ENCODE peak calls at places on chromosomes 11 and 22, in four cellular contexts. Y is psoas muscle, N is NB4, K is OCI-LY7. B is an unnamed sample.

GRCh38 chr11:70672991-70673670 is 274.8 kb downstream of the CTTN start:
- DNase-seq in Y (no peak), N (no peak), K (no peak), B (no peak)

GRCh38 chr11:27427183-27427980 is 45.2 kb downstream of the LGR4 start:
- DNase-seq in Y (no peak), N (no peak), K (no peak), B (no peak)

GRCh38 chr11:69703711-69704507 is at the start of gene FGF19:
- DNase-seq in Y (no peak), N (no peak), K (no peak), B (no peak)

GRCh38 chr11:97908354-97908753 is 1112.4 kb upstream of the CNTN5 start:
- DNase-seq in Y (no peak), N (no peak), K (no peak), B (no peak)

GRCh38 chr22:42343551-42344081 is 73.2 kb upstream of the TCF20 start:
- DNase-seq in Y (no peak), N (no peak), K (no peak), B (no peak)

GRCh38 chr22:30968015-30968923 is at the start of gene MORC2:
- DNase-seq in Y (peak; percentile 88), N (no peak), K (no peak), B (no peak)

GRCh38 chr22:46714550-46714949 is 23.5 kb downstream of the CERK start:
- DNase-seq in Y (no peak), N (no peak), K (no peak), B (no peak)

GRCh38 chr11:89608234-89608966 is 101.7 kb upstream of the TRIM77 start:
- DNase-seq in Y (no peak), N (no peak), K (no peak), B (no peak)

GRCh38 chr11:134026655-134027343 is 42.1 kb upstream of the JAM3 start:
- DNase-seq in Y (no peak), N (no peak), K (no peak), B (no peak)

GRCh38 chr11:78539566-78539965 is 35.1 kb downstream of the NARS2 start:
- DNase-seq in Y (no peak), N (no peak), K (no peak), B (no peak)

GRCh38 chr11:119723243-119723951 is 5.6 kb downstream of the NECTIN1 start:
- DNase-seq in Y (no peak), N (no peak), K (no peak), B (no peak)

GRCh38 chr11:64661146-64661545 is 61.9 kb downstream of the NRXN2 start:
- DNase-seq in Y (peak; percentile 83), N (peak; percentile 89), K (no peak), B (no peak)

GRCh38 chr11:46659908-46660307 is 40.5 kb downstream of the ARHGAP1 start:
- DNase-seq in Y (peak; percentile 73), N (peak; percentile 97), K (no peak), B (no peak)

GRCh38 chr11:60790726-60791125 is 5.6 kb downstream of the MS4A10 start:
- DNase-seq in Y (no peak), N (no peak), K (no peak), B (no peak)

GRCh38 chr11:34792814-34793241 is 123.4 kb downstream of the APIP start:
- DNase-seq in Y (peak; percentile 63), N (no peak), K (no peak), B (no peak)

GRCh38 chr22:45758603-45759002 is 87.0 kb downstream of the ATXN10 start:
- DNase-seq in Y (no peak), N (no peak), K (no peak), B (no peak)

GRCh38 chr11:46247664-46248063 is 29.8 kb upstream of the CREB3L1 start:
- DNase-seq in Y (no peak), N (peak; percentile 55), K (peak; percentile 38), B (no peak)

GRCh38 chr11:3341298-3341697 is 37.6 kb downstream of the ZNF195 start:
- DNase-seq in Y (peak; percentile 62), N (peak; percentile 71), K (peak; percentile 62), B (no peak)

GRCh38 chr11:44096360-44097188 is 1.1 kb downstream of the EXT2 start:
- DNase-seq in Y (no peak), N (no peak), K (peak; percentile 1), B (no peak)

GRCh38 chr22:39251762-39252460 is 7.1 kb upstream of the PDGFB start:
- DNase-seq in Y (peak; percentile 45), N (no peak), K (no peak), B (no peak)

GRCh38 chr11:73344191-73344607 is 32.0 kb upstream of the RELT start:
- DNase-seq in Y (no peak), N (no peak), K (no peak), B (no peak)

GRCh38 chr11:69241844-69242582 is 51.9 kb upstream of the MYEOV start:
- DNase-seq in Y (no peak), N (peak; percentile 30), K (peak; percentile 63), B (no peak)

GRCh38 chr22:34403667-34404066 is 483.4 kb upstream of the LARGE1 start:
- DNase-seq in Y (no peak), N (no peak), K (no peak), B (no peak)

GRCh38 chr11:7239877-7240276 is 11.8 kb upstream of the SYT9 start:
- DNase-seq in Y (no peak), N (no peak), K (no peak), B (no peak)

GRCh38 chr22:46089426-46090041 is 60.8 kb upstream of the PPARA start:
- DNase-seq in Y (peak; percentile 54), N (no peak), K (no peak), B (no peak)

GRCh38 chr11:11189501-11189900 is 163.5 kb downstream of the CSNK2A3 start:
- DNase-seq in Y (no peak), N (no peak), K (no peak), B (no peak)

GRCh38 chr11:17770048-17770652 is 35.6 kb downstream of the KCNC1 start:
- DNase-seq in Y (peak; percentile 55), N (peak; percentile 19), K (peak; percentile 15), B (no peak)

GRCh38 chr11:18614667-18615066 is 15.1 kb downstream of the MISFA start:
- DNase-seq in Y (no peak), N (no peak), K (no peak), B (no peak)

GRCh38 chr11:108680267-108680666 is 15.4 kb downstream of the DDX10 start:
- DNase-seq in Y (no peak), N (no peak), K (no peak), B (no peak)

GRCh38 chr11:92822410-92822809 is 147.0 kb upstream of the MTNR1B start:
- DNase-seq in Y (no peak), N (no peak), K (no peak), B (no peak)

GRCh38 chr11:100719362-100719761 is 32.3 kb downstream of the ARHGAP42 start:
- DNase-seq in Y (no peak), N (no peak), K (no peak), B (no peak)

GRCh38 chr11:10454902-10455631 is at the start of gene AMPD3:
- DNase-seq in Y (peak; percentile 88), N (peak; percentile 67), K (peak; percentile 56), B (peak; percentile 78)

DNA sequence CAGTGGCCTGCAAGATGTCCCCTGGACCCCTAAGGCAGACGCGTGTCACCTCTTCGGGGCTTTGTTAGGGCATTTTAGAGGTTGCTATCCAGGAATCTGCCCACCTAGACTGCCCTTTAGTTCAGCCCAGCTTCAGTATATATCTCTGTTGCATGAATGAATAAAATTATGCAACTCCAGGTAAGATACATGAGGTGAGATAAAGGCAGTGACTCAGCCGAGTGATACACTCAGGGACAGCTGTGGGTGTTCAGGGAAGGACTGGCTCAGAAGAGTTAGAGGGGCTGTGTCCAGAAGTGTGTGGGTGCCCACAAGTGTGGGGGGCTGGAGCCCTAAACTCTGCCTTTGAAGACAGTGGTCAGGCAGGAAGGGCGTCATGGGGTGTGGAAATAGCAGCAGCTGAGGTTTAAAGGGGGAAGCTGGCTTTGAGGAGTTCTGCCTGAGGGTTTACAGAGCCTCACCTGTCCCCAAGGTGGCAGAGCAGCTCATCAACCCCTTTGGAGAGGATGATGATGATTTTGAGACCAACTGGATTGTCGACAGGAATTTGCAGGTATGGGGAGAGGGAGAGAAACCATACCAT is 8.3 kb downstream of the FTH1 start:
- DNase-seq in Y (no peak), N (no peak), K (no peak), B (no peak)
- TF ChIP-seq CTCF in Y (no peak), N (no peak), K (no peak), B (no peak)

GRCh38 chr11:59668188-59668949 is 468 bp downstream of the PATL1 start:
- DNase-seq in Y (peak; percentile 76), N (peak; percentile 65), K (no peak), B (no peak)

GRCh38 chr11:59669611-59670009 is 773 bp upstream of the PATL1 start:
- DNase-seq in Y (no peak), N (no peak), K (no peak), B (no peak)

GRCh38 chr11:59667812-59668187 is 1.0 kb downstream of the PATL1 start:
- DNase-seq in Y (no peak), N (no peak), K (no peak), B (no peak)

GRCh38 chr11:59668950-59669610 is at the start of gene PATL1:
- DNase-seq in Y (peak; percentile 100), N (peak; percentile 99), K (peak; percentile 98), B (peak; percentile 93)

DNA sequence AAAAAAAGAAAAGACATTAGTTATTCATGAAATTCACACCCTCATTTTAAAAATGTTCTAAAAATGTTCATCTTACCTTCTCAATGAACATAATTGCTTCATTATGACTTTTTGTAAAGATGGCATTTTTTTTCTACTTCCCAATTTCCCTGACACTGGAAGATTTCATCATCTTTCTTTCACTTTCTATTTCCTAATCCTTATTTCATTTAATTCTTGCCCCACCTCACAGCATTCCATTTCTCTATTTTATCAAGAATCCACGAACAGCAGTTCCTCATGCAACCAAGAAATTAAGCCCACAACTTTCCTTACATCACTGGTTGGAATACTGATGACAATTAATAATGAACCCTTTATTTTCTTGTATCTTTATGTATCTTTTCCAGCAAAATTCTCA is 1.9 kb downstream of the PATL1 start:
- DNase-seq in Y (no peak), N (peak; percentile 13), K (no peak), B (no peak)
- H3K4me3 ChIP-seq in Y (peak overlapping the region; percentile 86), N (peak overlapping the region; percentile 82), K (peak overlapping the region; percentile 99), B (no peak overlapping the region)

DNA sequence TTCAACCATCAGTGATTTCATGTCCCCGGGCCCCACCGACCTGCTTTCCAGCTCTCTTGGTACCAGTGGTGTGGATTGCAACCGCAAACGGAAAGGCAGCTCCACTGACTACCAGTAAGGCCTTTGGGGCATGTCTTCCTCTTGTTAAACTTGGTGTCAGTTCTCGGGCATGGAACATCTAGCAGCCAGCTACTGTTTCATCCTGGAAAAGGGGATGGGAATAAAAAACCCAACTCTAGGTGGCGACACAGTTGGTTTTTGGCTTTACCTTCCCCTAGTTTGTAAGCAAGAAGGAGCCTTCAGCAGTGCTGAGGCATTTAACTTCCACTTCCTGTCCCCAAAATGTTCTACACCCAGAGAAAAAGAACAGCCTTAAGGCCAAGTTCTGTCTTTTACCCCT is 76.7 kb downstream of the BMAL1 start:
- DNase-seq in Y (no peak), N (peak; percentile 45), K (peak; percentile 12), B (no peak)
- TF ChIP-seq CTCF in Y (no peak), N (peak; percentile 31), K (peak; percentile 63), B (peak; percentile 30)

GRCh38 chr11:128709402-128709801 is 15.5 kb downstream of the FLI1 start:
- DNase-seq in Y (no peak), N (no peak), K (no peak), B (peak; percentile 72)
- H3K4me3 ChIP-seq in Y (no peak overlapping the region), N (no peak overlapping the region), K (no peak overlapping the region), B (no peak overlapping the region)